ENCODE peak calls at places on chromosomes 13 and 19, in four cellular contexts. One of them, this sample, is unnamed.

GRCh38 chr19:51497666-51498065 is 3.9 kb downstream of the SIGLEC12 start:
- DNase-seq in EH: no peak
- DNase-seq in CD4-positive, alpha-beta T cell: no peak
- DNase-seq in heart left ventricle: no peak
- DNase-seq in this sample: no peak

GRCh38 chr19:4676955-4677731 is 7.0 kb upstream of the MYDGF start:
- DNase-seq in EH: peak
- DNase-seq in CD4-positive, alpha-beta T cell: no peak
- DNase-seq in heart left ventricle: no peak
- DNase-seq in this sample: peak

GRCh38 chr19:47019431-47020041 is at the start of gene NPAS1:
- DNase-seq in EH: peak
- DNase-seq in CD4-positive, alpha-beta T cell: no peak
- DNase-seq in heart left ventricle: no peak
- DNase-seq in this sample: no peak

GRCh38 chr13:79469608-79470007 is 11.3 kb upstream of the NDFIP2 start:
- DNase-seq in EH: no peak
- DNase-seq in CD4-positive, alpha-beta T cell: no peak
- DNase-seq in heart left ventricle: no peak
- DNase-seq in this sample: no peak

GRCh38 chr19:45451181-45451849 is 16.5 kb upstream of the FOSB start:
- DNase-seq in EH: peak
- DNase-seq in CD4-positive, alpha-beta T cell: peak
- DNase-seq in heart left ventricle: no peak
- DNase-seq in this sample: peak

GRCh38 chr13:60441761-60442160 is 44.7 kb downstream of the TDRD3 start:
- DNase-seq in EH: no peak
- DNase-seq in CD4-positive, alpha-beta T cell: no peak
- DNase-seq in heart left ventricle: no peak
- DNase-seq in this sample: no peak

GRCh38 chr19:48989701-48990291 is 3.3 kb downstream of the GYS1 start:
- DNase-seq in EH: peak
- DNase-seq in CD4-positive, alpha-beta T cell: no peak
- DNase-seq in heart left ventricle: peak
- DNase-seq in this sample: peak

GRCh38 chr19:12052571-12053169 is at the start of gene ZNF878:
- DNase-seq in EH: peak
- DNase-seq in CD4-positive, alpha-beta T cell: peak
- DNase-seq in heart left ventricle: peak
- DNase-seq in this sample: peak

GRCh38 chr19:18157465-18158063 is 4.6 kb downstream of the PIK3R2 start:
- DNase-seq in EH: no peak
- DNase-seq in CD4-positive, alpha-beta T cell: no peak
- DNase-seq in heart left ventricle: no peak
- DNase-seq in this sample: no peak

GRCh38 chr19:51333836-51334460 is 8.0 kb downstream of the VSIG10L start:
- DNase-seq in EH: peak
- DNase-seq in CD4-positive, alpha-beta T cell: no peak
- DNase-seq in heart left ventricle: no peak
- DNase-seq in this sample: no peak

GRCh38 chr19:47035495-47036232 is 12.8 kb downstream of the TMEM160 start:
- DNase-seq in EH: peak
- DNase-seq in CD4-positive, alpha-beta T cell: peak
- DNase-seq in heart left ventricle: peak
- DNase-seq in this sample: peak